ENCODE peak calls at places on chromosomes 6 and 20, in eight cellular contexts. One of them, this sample, is unnamed. For H3K9me3, the result is how much of the 10 kb centered on the place peaks cover.

GRCh38 chr6:31829633-31830492 is 2.3 kb downstream of the HSPA1B start:
- DNase-seq in astrocyte: no peak
- DNase-seq in SJSA1: no peak
- DNase-seq in CD8-positive, alpha-beta T cell: no peak
- DNase-seq in mammary epithelial cell: peak
- DNase-seq in breast epithelium: no peak
- DNase-seq in AG04450: no peak
- DNase-seq in psoas muscle: no peak
- DNase-seq in this sample: no peak

GRCh38 chr6:169619650-169620049 is 82.2 kb downstream of the WDR27 start:
- DNase-seq in astrocyte: peak
- DNase-seq in SJSA1: no peak
- DNase-seq in CD8-positive, alpha-beta T cell: no peak
- DNase-seq in mammary epithelial cell: peak
- DNase-seq in breast epithelium: no peak
- DNase-seq in AG04450: no peak
- DNase-seq in psoas muscle: no peak
- DNase-seq in this sample: no peak

GRCh38 chr6:130794686-130795085 is 32.5 kb upstream of the SMLR1 start:
- DNase-seq in astrocyte: no peak
- DNase-seq in SJSA1: no peak
- DNase-seq in CD8-positive, alpha-beta T cell: no peak
- DNase-seq in mammary epithelial cell: no peak
- DNase-seq in breast epithelium: no peak
- DNase-seq in AG04450: no peak
- DNase-seq in psoas muscle: no peak
- DNase-seq in this sample: no peak

GRCh38 chr6:95574811-95575210 is 2.5 kb upstream of the MANEA start:
- DNase-seq in astrocyte: no peak
- DNase-seq in SJSA1: no peak
- DNase-seq in CD8-positive, alpha-beta T cell: no peak
- DNase-seq in mammary epithelial cell: peak
- DNase-seq in breast epithelium: no peak
- DNase-seq in AG04450: peak
- DNase-seq in psoas muscle: no peak
- DNase-seq in this sample: no peak

GRCh38 chr20:57179265-57179664 is 87.2 kb downstream of the BMP7 start:
- DNase-seq in astrocyte: no peak
- DNase-seq in SJSA1: no peak
- DNase-seq in CD8-positive, alpha-beta T cell: no peak
- DNase-seq in mammary epithelial cell: peak
- DNase-seq in breast epithelium: no peak
- DNase-seq in AG04450: no peak
- DNase-seq in psoas muscle: peak
- DNase-seq in this sample: no peak

GRCh38 chr6:133301739-133302138 is 60.6 kb downstream of the EYA4 start:
- DNase-seq in astrocyte: no peak
- DNase-seq in SJSA1: no peak
- DNase-seq in CD8-positive, alpha-beta T cell: no peak
- DNase-seq in mammary epithelial cell: no peak
- DNase-seq in breast epithelium: no peak
- DNase-seq in AG04450: no peak
- DNase-seq in psoas muscle: no peak
- DNase-seq in this sample: no peak

GRCh38 chr20:35328689-35329088 is 36.5 kb upstream of the FAM83C start:
- DNase-seq in astrocyte: no peak
- DNase-seq in SJSA1: no peak
- DNase-seq in CD8-positive, alpha-beta T cell: no peak
- DNase-seq in mammary epithelial cell: no peak
- DNase-seq in breast epithelium: no peak
- DNase-seq in AG04450: no peak
- DNase-seq in psoas muscle: no peak
- DNase-seq in this sample: no peak

GRCh38 chr6:161439093-161439492 is 165.2 kb upstream of the AGPAT4 start:
- DNase-seq in astrocyte: peak
- DNase-seq in SJSA1: peak
- DNase-seq in CD8-positive, alpha-beta T cell: no peak
- DNase-seq in mammary epithelial cell: peak
- DNase-seq in breast epithelium: peak
- DNase-seq in AG04450: peak
- DNase-seq in psoas muscle: peak
- DNase-seq in this sample: peak

GRCh38 chr6:106799008-106799952 is 169.9 kb downstream of the QRSL1 start:
- DNase-seq in astrocyte: peak
- DNase-seq in SJSA1: peak
- DNase-seq in CD8-positive, alpha-beta T cell: no peak
- DNase-seq in mammary epithelial cell: peak
- DNase-seq in breast epithelium: no peak
- DNase-seq in AG04450: peak
- DNase-seq in psoas muscle: no peak
- DNase-seq in this sample: no peak

GRCh38 chr20:22248052-22248667 is 336.2 kb downstream of the FOXA2 start:
- DNase-seq in astrocyte: no peak
- DNase-seq in SJSA1: no peak
- DNase-seq in CD8-positive, alpha-beta T cell: no peak
- DNase-seq in mammary epithelial cell: no peak
- DNase-seq in breast epithelium: no peak
- DNase-seq in AG04450: no peak
- DNase-seq in psoas muscle: no peak
- DNase-seq in this sample: no peak

GRCh38 chr6:33732819-33733218 is 13.9 kb downstream of the IP6K3 start:
- DNase-seq in astrocyte: no peak
- DNase-seq in SJSA1: no peak
- DNase-seq in CD8-positive, alpha-beta T cell: no peak
- DNase-seq in mammary epithelial cell: peak
- DNase-seq in breast epithelium: no peak
- DNase-seq in AG04450: no peak
- DNase-seq in psoas muscle: peak
- DNase-seq in this sample: no peak

GRCh38 chr20:6533828-6534388 is 233.6 kb upstream of the BMP2 start:
- DNase-seq in astrocyte: peak
- DNase-seq in SJSA1: peak
- DNase-seq in CD8-positive, alpha-beta T cell: no peak
- DNase-seq in mammary epithelial cell: peak
- DNase-seq in breast epithelium: no peak
- DNase-seq in AG04450: peak
- DNase-seq in psoas muscle: no peak
- DNase-seq in this sample: no peak

GRCh38 chr6:166591026-166591425 is 4.5 kb upstream of the RAMACL start:
- DNase-seq in astrocyte: no peak
- DNase-seq in SJSA1: no peak
- DNase-seq in CD8-positive, alpha-beta T cell: no peak
- DNase-seq in mammary epithelial cell: no peak
- DNase-seq in breast epithelium: no peak
- DNase-seq in AG04450: no peak
- DNase-seq in psoas muscle: no peak
- DNase-seq in this sample: peak
- H3K4me3 ChIP-seq in astrocyte: no peak
- H3K4me3 ChIP-seq in SJSA1: no peak
- H3K4me3 ChIP-seq in CD8-positive, alpha-beta T cell: no peak
- H3K4me3 ChIP-seq in mammary epithelial cell: no peak
- H3K4me3 ChIP-seq in breast epithelium: no peak
- H3K4me3 ChIP-seq in AG04450: no peak
- H3K4me3 ChIP-seq in psoas muscle: no peak
- H3K4me3 ChIP-seq in this sample: no peak

GRCh38 chr20:60283281-60283680 is 325.1 kb downstream of the CDH26 start:
- DNase-seq in astrocyte: no peak
- DNase-seq in SJSA1: no peak
- DNase-seq in CD8-positive, alpha-beta T cell: no peak
- DNase-seq in mammary epithelial cell: no peak
- DNase-seq in breast epithelium: no peak
- DNase-seq in AG04450: no peak
- DNase-seq in psoas muscle: no peak
- DNase-seq in this sample: no peak
- H3K9me3 ChIP-seq in astrocyte: under half
- H3K9me3 ChIP-seq in SJSA1: under half
- H3K9me3 ChIP-seq in CD8-positive, alpha-beta T cell: under half
- H3K9me3 ChIP-seq in mammary epithelial cell: under half
- H3K9me3 ChIP-seq in breast epithelium: under half
- H3K9me3 ChIP-seq in AG04450: under half
- H3K9me3 ChIP-seq in psoas muscle: under half
- H3K9me3 ChIP-seq in this sample: under half

GRCh38 chr6:56051199-56051598 is 175.8 kb upstream of the BMP5 start:
- DNase-seq in astrocyte: no peak
- DNase-seq in SJSA1: no peak
- DNase-seq in CD8-positive, alpha-beta T cell: no peak
- DNase-seq in mammary epithelial cell: no peak
- DNase-seq in breast epithelium: no peak
- DNase-seq in AG04450: no peak
- DNase-seq in psoas muscle: no peak
- DNase-seq in this sample: no peak

GRCh38 chr6:56046576-56046975 is 171.2 kb upstream of the BMP5 start:
- DNase-seq in astrocyte: peak
- DNase-seq in SJSA1: peak
- DNase-seq in CD8-positive, alpha-beta T cell: no peak
- DNase-seq in mammary epithelial cell: peak
- DNase-seq in breast epithelium: peak
- DNase-seq in AG04450: no peak
- DNase-seq in psoas muscle: no peak
- DNase-seq in this sample: peak

GRCh38 chr6:56048601-56049000 is 173.2 kb upstream of the BMP5 start:
- DNase-seq in astrocyte: no peak
- DNase-seq in SJSA1: no peak
- DNase-seq in CD8-positive, alpha-beta T cell: no peak
- DNase-seq in mammary epithelial cell: no peak
- DNase-seq in breast epithelium: no peak
- DNase-seq in AG04450: no peak
- DNase-seq in psoas muscle: no peak
- DNase-seq in this sample: no peak

GRCh38 chr6:56047931-56048520 is 172.6 kb upstream of the BMP5 start:
- DNase-seq in astrocyte: no peak
- DNase-seq in SJSA1: no peak
- DNase-seq in CD8-positive, alpha-beta T cell: no peak
- DNase-seq in mammary epithelial cell: no peak
- DNase-seq in breast epithelium: no peak
- DNase-seq in AG04450: no peak
- DNase-seq in psoas muscle: no peak
- DNase-seq in this sample: no peak

GRCh38 chr6:56050530-56050929 is 175.1 kb upstream of the BMP5 start:
- DNase-seq in astrocyte: no peak
- DNase-seq in SJSA1: no peak
- DNase-seq in CD8-positive, alpha-beta T cell: no peak
- DNase-seq in mammary epithelial cell: no peak
- DNase-seq in breast epithelium: no peak
- DNase-seq in AG04450: no peak
- DNase-seq in psoas muscle: no peak
- DNase-seq in this sample: no peak
- H3K27ac ChIP-seq in astrocyte: no peak
- H3K27ac ChIP-seq in SJSA1: no peak
- H3K27ac ChIP-seq in CD8-positive, alpha-beta T cell: no peak
- H3K27ac ChIP-seq in mammary epithelial cell: no peak
- H3K27ac ChIP-seq in breast epithelium: no peak
- H3K27ac ChIP-seq in AG04450: no peak
- H3K27ac ChIP-seq in psoas muscle: no peak
- H3K27ac ChIP-seq in this sample: no peak

GRCh38 chr6:11196511-11197174 is 35.8 kb downstream of the NEDD9 start:
- DNase-seq in astrocyte: peak
- DNase-seq in SJSA1: peak
- DNase-seq in CD8-positive, alpha-beta T cell: no peak
- DNase-seq in mammary epithelial cell: no peak
- DNase-seq in breast epithelium: no peak
- DNase-seq in AG04450: no peak
- DNase-seq in psoas muscle: no peak
- DNase-seq in this sample: no peak

GRCh38 chr6:11193434-11193833 is 39.0 kb downstream of the NEDD9 start:
- DNase-seq in astrocyte: no peak
- DNase-seq in SJSA1: no peak
- DNase-seq in CD8-positive, alpha-beta T cell: no peak
- DNase-seq in mammary epithelial cell: no peak
- DNase-seq in breast epithelium: no peak
- DNase-seq in AG04450: no peak
- DNase-seq in psoas muscle: no peak
- DNase-seq in this sample: no peak

GRCh38 chr6:11197175-11197535 is 35.3 kb downstream of the NEDD9 start:
- DNase-seq in astrocyte: peak
- DNase-seq in SJSA1: peak
- DNase-seq in CD8-positive, alpha-beta T cell: no peak
- DNase-seq in mammary epithelial cell: no peak
- DNase-seq in breast epithelium: no peak
- DNase-seq in AG04450: peak
- DNase-seq in psoas muscle: no peak
- DNase-seq in this sample: no peak

GRCh38 chr6:11192167-11192566 is 40.3 kb downstream of the NEDD9 start:
- DNase-seq in astrocyte: no peak
- DNase-seq in SJSA1: no peak
- DNase-seq in CD8-positive, alpha-beta T cell: no peak
- DNase-seq in mammary epithelial cell: no peak
- DNase-seq in breast epithelium: no peak
- DNase-seq in AG04450: no peak
- DNase-seq in psoas muscle: no peak
- DNase-seq in this sample: no peak

DNA sequence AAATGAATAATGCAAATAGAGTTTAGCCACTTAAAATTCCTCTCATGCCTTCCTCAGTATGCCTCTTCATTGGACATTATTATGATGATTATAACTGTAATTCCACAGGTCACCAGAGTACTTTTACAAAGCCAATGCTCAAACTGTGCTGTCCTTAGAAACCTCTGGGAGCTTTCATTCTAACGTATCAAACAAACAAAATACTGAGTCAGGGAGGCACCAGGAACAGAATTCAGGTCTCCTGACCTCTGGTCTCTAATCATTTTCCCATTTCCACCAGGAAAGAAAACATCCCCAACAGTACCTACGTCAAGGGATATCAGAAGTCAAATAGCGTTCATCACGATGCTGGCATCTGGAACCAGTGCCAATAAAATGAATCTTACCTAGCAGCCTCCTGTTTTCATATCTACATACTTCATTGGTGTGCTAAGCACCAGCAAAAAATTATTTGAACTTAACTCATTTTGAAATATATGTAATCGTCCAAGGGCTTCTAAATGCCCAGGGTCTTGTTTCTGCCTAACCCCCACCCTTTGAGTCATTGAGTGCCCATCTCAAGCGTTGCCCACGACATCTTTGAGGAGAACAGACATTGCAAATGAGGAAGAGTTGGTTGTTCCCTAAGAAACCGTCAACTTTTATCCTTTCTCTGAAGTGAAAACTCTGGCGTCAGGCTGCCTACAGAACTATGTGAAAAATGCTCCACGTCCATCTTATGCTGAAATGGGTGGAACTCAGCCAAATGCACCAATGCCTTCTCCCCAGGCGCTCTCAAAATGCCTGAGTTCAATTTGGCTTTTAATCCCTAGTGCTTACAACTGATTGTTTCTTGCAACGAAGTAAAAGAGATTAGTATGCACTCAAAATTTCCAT is 37.8 kb downstream of the NEDD9 start:
- DNase-seq in astrocyte: peak
- DNase-seq in SJSA1: peak
- DNase-seq in CD8-positive, alpha-beta T cell: no peak
- DNase-seq in mammary epithelial cell: no peak
- DNase-seq in breast epithelium: no peak
- DNase-seq in AG04450: no peak
- DNase-seq in psoas muscle: no peak
- DNase-seq in this sample: no peak
- H3K4me3 ChIP-seq in astrocyte: peak
- H3K4me3 ChIP-seq in SJSA1: no peak
- H3K4me3 ChIP-seq in CD8-positive, alpha-beta T cell: no peak
- H3K4me3 ChIP-seq in mammary epithelial cell: no peak
- H3K4me3 ChIP-seq in breast epithelium: no peak
- H3K4me3 ChIP-seq in AG04450: no peak
- H3K4me3 ChIP-seq in psoas muscle: no peak
- H3K4me3 ChIP-seq in this sample: peak